ENCODE peak calls at places on chromosomes 13 and 19, in nine cellular contexts. One of them, this sample, is unnamed. For H3K36me3, the result is how much of the 10 kb centered on the place peaks cover.

GRCh38 chr19:3098141-3098514 is 4.0 kb downstream of the GNA11 start:
- DNase-seq in SK-N-SH: no peak
- DNase-seq in K562: no peak
- DNase-seq in suprapubic skin: peak
- DNase-seq in ovary: no peak
- DNase-seq in H1: no peak
- DNase-seq in tibial nerve: no peak
- DNase-seq in GM12878: no peak
- DNase-seq in transverse colon: no peak
- DNase-seq in this sample: no peak

GRCh38 chr19:33393286-33394005 is 19.9 kb downstream of the CEBPG start:
- DNase-seq in H1: no peak
- DNase-seq in transverse colon: no peak
- DNase-seq in K562: no peak
- DNase-seq in GM12878: no peak
- DNase-seq in ovary: peak
- DNase-seq in tibial nerve: peak
- DNase-seq in suprapubic skin: peak
- DNase-seq in SK-N-SH: peak
- DNase-seq in this sample: no peak

GRCh38 chr19:45364696-45365095 is 5.7 kb downstream of the ERCC2 start:
- DNase-seq in SK-N-SH: no peak
- DNase-seq in GM12878: no peak
- DNase-seq in ovary: no peak
- DNase-seq in H1: no peak
- DNase-seq in tibial nerve: no peak
- DNase-seq in suprapubic skin: no peak
- DNase-seq in transverse colon: no peak
- DNase-seq in K562: no peak
- DNase-seq in this sample: no peak

GRCh38 chr19:18898081-18898532 is 2.1 kb upstream of the CERS1 start:
- DNase-seq in tibial nerve: no peak
- DNase-seq in GM12878: no peak
- DNase-seq in K562: peak
- DNase-seq in ovary: no peak
- DNase-seq in SK-N-SH: peak
- DNase-seq in H1: no peak
- DNase-seq in suprapubic skin: no peak
- DNase-seq in transverse colon: no peak
- DNase-seq in this sample: peak

GRCh38 chr13:113586661-113587479 is 2.3 kb downstream of the TFDP1 start:
- DNase-seq in H1: no peak
- DNase-seq in ovary: peak
- DNase-seq in GM12878: no peak
- DNase-seq in suprapubic skin: peak
- DNase-seq in SK-N-SH: no peak
- DNase-seq in transverse colon: peak
- DNase-seq in tibial nerve: no peak
- DNase-seq in K562: no peak
- DNase-seq in this sample: no peak

GRCh38 chr13:73945871-73946270 is 188.3 kb downstream of the KLF12 start:
- DNase-seq in suprapubic skin: no peak
- DNase-seq in tibial nerve: no peak
- DNase-seq in transverse colon: no peak
- DNase-seq in GM12878: no peak
- DNase-seq in H1: no peak
- DNase-seq in K562: no peak
- DNase-seq in ovary: no peak
- DNase-seq in SK-N-SH: peak
- DNase-seq in this sample: no peak

GRCh38 chr13:73850104-73850898 is 283.9 kb downstream of the KLF12 start:
- DNase-seq in SK-N-SH: no peak
- DNase-seq in H1: no peak
- DNase-seq in K562: no peak
- DNase-seq in GM12878: no peak
- DNase-seq in ovary: no peak
- DNase-seq in suprapubic skin: no peak
- DNase-seq in transverse colon: no peak
- DNase-seq in tibial nerve: no peak
- DNase-seq in this sample: no peak

GRCh38 chr13:59276436-59276835 is 887.3 kb downstream of the DIAPH3 start:
- DNase-seq in ovary: no peak
- DNase-seq in suprapubic skin: no peak
- DNase-seq in GM12878: no peak
- DNase-seq in H1: no peak
- DNase-seq in tibial nerve: no peak
- DNase-seq in K562: no peak
- DNase-seq in SK-N-SH: no peak
- DNase-seq in transverse colon: no peak
- DNase-seq in this sample: no peak

GRCh38 chr19:30898353-30899103 is 450.7 kb downstream of the TSHZ3 start:
- DNase-seq in H1: peak
- DNase-seq in suprapubic skin: no peak
- DNase-seq in K562: no peak
- DNase-seq in ovary: no peak
- DNase-seq in tibial nerve: no peak
- DNase-seq in GM12878: no peak
- DNase-seq in transverse colon: no peak
- DNase-seq in SK-N-SH: no peak
- DNase-seq in this sample: no peak

GRCh38 chr19:7959209-7959608 is 15.7 kb upstream of the TIMM44 start:
- DNase-seq in suprapubic skin: no peak
- DNase-seq in ovary: no peak
- DNase-seq in tibial nerve: no peak
- DNase-seq in H1: no peak
- DNase-seq in SK-N-SH: no peak
- DNase-seq in K562: peak
- DNase-seq in transverse colon: no peak
- DNase-seq in GM12878: no peak
- DNase-seq in this sample: no peak

GRCh38 chr13:93145199-93145598 is 81.4 kb upstream of the GPC6 start:
- DNase-seq in tibial nerve: no peak
- DNase-seq in ovary: no peak
- DNase-seq in suprapubic skin: no peak
- DNase-seq in transverse colon: no peak
- DNase-seq in SK-N-SH: no peak
- DNase-seq in GM12878: no peak
- DNase-seq in H1: no peak
- DNase-seq in K562: no peak
- DNase-seq in this sample: no peak

GRCh38 chr13:107234315-107234714 is 666.4 kb upstream of the ARGLU1 start:
- DNase-seq in H1: no peak
- DNase-seq in suprapubic skin: no peak
- DNase-seq in K562: no peak
- DNase-seq in transverse colon: no peak
- DNase-seq in GM12878: no peak
- DNase-seq in ovary: no peak
- DNase-seq in SK-N-SH: no peak
- DNase-seq in tibial nerve: no peak
- DNase-seq in this sample: no peak

DNA sequence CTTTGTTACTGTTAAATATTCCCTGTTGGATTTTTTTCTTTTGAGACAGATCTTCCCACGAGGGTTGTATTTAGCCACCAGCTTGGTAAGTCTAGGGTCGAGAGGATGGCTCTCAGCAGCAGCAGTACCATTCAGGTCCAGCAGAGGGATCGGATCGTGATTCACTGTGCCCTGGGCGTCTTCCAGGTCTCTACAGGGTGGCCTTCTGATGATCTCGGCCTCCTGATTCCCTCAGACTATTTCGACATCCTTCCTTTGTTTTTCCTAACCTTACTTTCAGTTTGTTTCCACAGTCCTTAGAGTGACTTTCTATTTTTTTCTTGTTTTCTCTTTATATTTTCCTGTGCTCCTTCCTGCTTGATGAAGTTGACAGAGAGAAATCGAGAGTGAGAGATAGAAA is 1436.9 kb downstream of the UQCRFS1 start:
- DNase-seq in H1: no peak
- DNase-seq in SK-N-SH: no peak
- DNase-seq in GM12878: no peak
- DNase-seq in suprapubic skin: no peak
- DNase-seq in K562: no peak
- DNase-seq in ovary: no peak
- DNase-seq in tibial nerve: no peak
- DNase-seq in transverse colon: no peak
- DNase-seq in this sample: no peak
- TF ChIP-seq CTCF in H1: peak
- TF ChIP-seq CTCF in SK-N-SH: peak
- TF ChIP-seq CTCF in GM12878: no peak
- TF ChIP-seq CTCF in suprapubic skin: no peak
- TF ChIP-seq CTCF in K562: no peak
- TF ChIP-seq CTCF in ovary: no peak
- TF ChIP-seq CTCF in tibial nerve: no peak
- TF ChIP-seq CTCF in transverse colon: no peak
- TF ChIP-seq CTCF in this sample: no peak

GRCh38 chr13:110525328-110526319 is 35.9 kb downstream of the RAB20 start:
- DNase-seq in H1: no peak
- DNase-seq in suprapubic skin: no peak
- DNase-seq in transverse colon: peak
- DNase-seq in ovary: no peak
- DNase-seq in tibial nerve: no peak
- DNase-seq in K562: no peak
- DNase-seq in SK-N-SH: no peak
- DNase-seq in GM12878: peak
- DNase-seq in this sample: peak
- TF ChIP-seq EP300 in H1: no peak
- TF ChIP-seq EP300 in suprapubic skin: no peak
- TF ChIP-seq EP300 in transverse colon: no peak
- TF ChIP-seq EP300 in ovary: no peak
- TF ChIP-seq EP300 in tibial nerve: no peak
- TF ChIP-seq EP300 in K562: no peak
- TF ChIP-seq EP300 in SK-N-SH: no peak
- TF ChIP-seq EP300 in GM12878: no peak
- TF ChIP-seq EP300 in this sample: no peak

GRCh38 chr19:16205205-16206045 is 7.7 kb downstream of the AP1M1 start:
- DNase-seq in GM12878: no peak
- DNase-seq in ovary: peak
- DNase-seq in H1: no peak
- DNase-seq in transverse colon: no peak
- DNase-seq in K562: no peak
- DNase-seq in SK-N-SH: peak
- DNase-seq in suprapubic skin: no peak
- DNase-seq in tibial nerve: no peak
- DNase-seq in this sample: no peak
- H3K36me3 ChIP-seq in GM12878: under half
- H3K36me3 ChIP-seq in ovary: under half
- H3K36me3 ChIP-seq in H1: under half
- H3K36me3 ChIP-seq in transverse colon: under half
- H3K36me3 ChIP-seq in K562: under half
- H3K36me3 ChIP-seq in SK-N-SH: under half
- H3K36me3 ChIP-seq in suprapubic skin: half or more
- H3K36me3 ChIP-seq in tibial nerve: half or more
- H3K36me3 ChIP-seq in this sample: half or more

DNA sequence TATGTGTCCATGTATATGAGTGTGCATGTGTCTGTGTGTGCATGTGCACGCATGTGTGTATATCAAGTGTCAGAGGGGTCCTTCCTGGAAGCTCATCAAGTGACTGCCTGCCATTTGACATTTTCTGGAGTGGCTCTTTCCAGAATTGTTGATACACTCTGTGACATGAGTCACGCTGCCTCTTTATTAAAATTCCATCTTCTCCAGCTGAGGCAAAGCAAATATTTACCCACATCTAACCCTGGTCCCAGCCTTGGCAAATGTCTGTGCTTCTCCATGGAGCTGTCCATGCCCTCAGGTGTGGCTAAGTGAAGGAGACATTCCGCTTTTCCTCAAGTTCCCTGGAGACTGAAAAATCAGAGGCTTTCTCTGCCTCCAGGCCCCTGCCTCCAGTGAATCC is 88.2 kb upstream of the MBNL2 start:
- DNase-seq in suprapubic skin: no peak
- DNase-seq in transverse colon: no peak
- DNase-seq in H1: no peak
- DNase-seq in SK-N-SH: no peak
- DNase-seq in K562: no peak
- DNase-seq in tibial nerve: no peak
- DNase-seq in GM12878: no peak
- DNase-seq in ovary: no peak
- DNase-seq in this sample: peak
- TF ChIP-seq CTCF in suprapubic skin: no peak
- TF ChIP-seq CTCF in transverse colon: no peak
- TF ChIP-seq CTCF in H1: no peak
- TF ChIP-seq CTCF in SK-N-SH: no peak
- TF ChIP-seq CTCF in K562: no peak
- TF ChIP-seq CTCF in tibial nerve: no peak
- TF ChIP-seq CTCF in GM12878: no peak
- TF ChIP-seq CTCF in ovary: no peak
- TF ChIP-seq CTCF in this sample: no peak

This sample was measured in upper lobe of left lung.